ENCODE peak calls at places on chromosomes 12 and 14, in five cellular contexts. J, N, V, W and L are unnamed samples. For H3K4me1, the result is how much of the 10 kb centered on the place peaks cover.

GRCh38 chr12:51959211-51959610 is 7.7 kb downstream of the ACVR1B start:
- DNase-seq in J (no peak), N (no peak), V (no peak), W (peak), L (no peak)

GRCh38 chr12:120234643-120235368 is 30.7 kb downstream of the PXN start:
- DNase-seq in J (peak), N (peak), V (peak), W (peak), L (peak)

GRCh38 chr14:54489318-54489683 is 521 bp upstream of the GMFB start:
- DNase-seq in J (no peak), N (no peak), V (no peak), W (no peak), L (no peak)

GRCh38 chr12:71664411-71665108 is 459 bp downstream of the THAP2 start:
- DNase-seq in J (no peak), N (no peak), V (no peak), W (no peak), L (no peak)

GRCh38 chr14:77025744-77026165 is 2.8 kb downstream of the IRF2BPL start:
- DNase-seq in J (peak), N (peak), V (no peak), W (no peak), L (no peak)

GRCh38 chr12:55727643-55728184 is 1.1 kb downstream of the CD63 start:
- DNase-seq in J (peak), N (peak), V (no peak), W (peak), L (peak)

GRCh38 chr14:50599700-50600444 is 39.9 kb downstream of the ATL1 start:
- DNase-seq in J (peak), N (peak), V (peak), W (no peak), L (no peak)

GRCh38 chr14:63840981-63841380 is 11.8 kb upstream of the SYNE2 start:
- DNase-seq in J (peak), N (no peak), V (peak), W (peak), L (no peak)

GRCh38 chr14:89255852-89256251 is 161.2 kb downstream of the FOXN3 start:
- DNase-seq in J (no peak), N (no peak), V (no peak), W (no peak), L (no peak)

GRCh38 chr14:68527329-68527851 is 265.5 kb downstream of the ZFP36L1 start:
- DNase-seq in J (no peak), N (no peak), V (no peak), W (no peak), L (peak)

GRCh38 chr12:121001060-121001459 is 15.2 kb downstream of the C12orf43 start:
- DNase-seq in J (no peak), N (no peak), V (no peak), W (no peak), L (no peak)

GRCh38 chr14:31312934-31313333 is 105.3 kb upstream of the HECTD1 start:
- DNase-seq in J (no peak), N (no peak), V (no peak), W (no peak), L (no peak)

GRCh38 chr14:88323086-88323519 is at the start of gene KCNK10:
- DNase-seq in J (peak), N (no peak), V (no peak), W (no peak), L (no peak)

GRCh38 chr14:22978487-22978837 is 3.9 kb downstream of the AJUBA start:
- DNase-seq in J (no peak), N (no peak), V (no peak), W (no peak), L (no peak)

GRCh38 chr14:22981090-22982012 is 1.0 kb downstream of the AJUBA start:
- DNase-seq in J (peak), N (peak), V (no peak), W (no peak), L (no peak)

GRCh38 chr14:22978873-22979671 is 3.3 kb downstream of the AJUBA start:
- DNase-seq in J (no peak), N (no peak), V (no peak), W (no peak), L (peak)

GRCh38 chr14:22980672-22981089 is 1.7 kb downstream of the AJUBA start:
- DNase-seq in J (peak), N (peak), V (peak), W (peak), L (peak)

GRCh38 chr14:22979748-22980392 is 2.5 kb downstream of the AJUBA start:
- DNase-seq in J (no peak), N (no peak), V (peak), W (no peak), L (no peak)
- H3K4me1 ChIP-seq in J (under half), N (under half), V (half or more), W (half or more), L (under half)

GRCh38 chr12:54428050-54429013 is 9.3 kb upstream of the ITGA5 start:
- DNase-seq in J (no peak), N (no peak), V (no peak), W (peak), L (no peak)
- TF ChIP-seq POLR2AphosphoS5 in J (no peak), N (no peak), V (no peak), W (no peak), L (no peak)

GRCh38 chr12:48980389-48980952 is 2.3 kb downstream of the WNT1 start:
- DNase-seq in J (peak), N (peak), V (no peak), W (peak), L (no peak)

GRCh38 chr12:48979602-48980388 is 1.7 kb downstream of the WNT1 start:
- DNase-seq in J (peak), N (no peak), V (no peak), W (peak), L (no peak)

GRCh38 chr12:48977290-48978281 is 536 bp upstream of the WNT1 start:
- DNase-seq in J (peak), N (peak), V (peak), W (peak), L (no peak)

GRCh38 chr12:48978291-48978740 is at the start of gene WNT1:
- DNase-seq in J (no peak), N (peak), V (no peak), W (no peak), L (no peak)

GRCh38 chr12:48978741-48979601 is 849 bp downstream of the WNT1 start:
- DNase-seq in J (no peak), N (no peak), V (no peak), W (no peak), L (no peak)
- H3K4me3 ChIP-seq in J (peak), N (peak), V (peak), W (no peak), L (peak)

DNA sequence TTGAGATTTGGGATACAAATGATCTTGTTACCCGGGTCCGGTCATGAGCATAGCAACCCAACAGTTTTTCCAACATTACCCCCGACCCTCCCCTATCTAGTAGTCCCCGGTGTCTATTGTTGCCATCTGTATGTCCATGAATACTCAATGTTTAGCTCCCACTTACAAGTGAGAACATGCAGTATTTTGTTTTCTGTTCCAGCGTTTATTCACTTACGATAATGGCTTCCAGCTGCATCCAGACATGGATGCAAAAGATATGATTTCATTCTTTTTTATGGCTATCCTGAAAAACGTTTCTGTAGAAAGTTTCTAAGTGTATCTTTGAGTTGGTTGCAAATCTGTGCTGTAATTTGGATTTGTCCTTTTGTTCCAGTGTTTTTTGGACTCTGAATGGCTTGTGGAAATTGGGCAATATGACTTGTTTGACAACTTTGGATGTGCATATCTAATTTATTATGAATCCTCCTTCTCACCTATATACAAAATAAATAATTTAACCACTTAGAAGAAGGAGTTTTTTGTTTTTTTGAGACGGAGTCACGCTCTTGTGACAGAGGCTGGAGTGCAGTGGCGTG is 11.8 kb downstream of the SP1 start:
- DNase-seq in J (no peak), N (no peak), V (no peak), W (no peak), L (no peak)
- H3K4me1 ChIP-seq in J (under half), N (under half), V (under half), W (half or more), L (under half)

DNA sequence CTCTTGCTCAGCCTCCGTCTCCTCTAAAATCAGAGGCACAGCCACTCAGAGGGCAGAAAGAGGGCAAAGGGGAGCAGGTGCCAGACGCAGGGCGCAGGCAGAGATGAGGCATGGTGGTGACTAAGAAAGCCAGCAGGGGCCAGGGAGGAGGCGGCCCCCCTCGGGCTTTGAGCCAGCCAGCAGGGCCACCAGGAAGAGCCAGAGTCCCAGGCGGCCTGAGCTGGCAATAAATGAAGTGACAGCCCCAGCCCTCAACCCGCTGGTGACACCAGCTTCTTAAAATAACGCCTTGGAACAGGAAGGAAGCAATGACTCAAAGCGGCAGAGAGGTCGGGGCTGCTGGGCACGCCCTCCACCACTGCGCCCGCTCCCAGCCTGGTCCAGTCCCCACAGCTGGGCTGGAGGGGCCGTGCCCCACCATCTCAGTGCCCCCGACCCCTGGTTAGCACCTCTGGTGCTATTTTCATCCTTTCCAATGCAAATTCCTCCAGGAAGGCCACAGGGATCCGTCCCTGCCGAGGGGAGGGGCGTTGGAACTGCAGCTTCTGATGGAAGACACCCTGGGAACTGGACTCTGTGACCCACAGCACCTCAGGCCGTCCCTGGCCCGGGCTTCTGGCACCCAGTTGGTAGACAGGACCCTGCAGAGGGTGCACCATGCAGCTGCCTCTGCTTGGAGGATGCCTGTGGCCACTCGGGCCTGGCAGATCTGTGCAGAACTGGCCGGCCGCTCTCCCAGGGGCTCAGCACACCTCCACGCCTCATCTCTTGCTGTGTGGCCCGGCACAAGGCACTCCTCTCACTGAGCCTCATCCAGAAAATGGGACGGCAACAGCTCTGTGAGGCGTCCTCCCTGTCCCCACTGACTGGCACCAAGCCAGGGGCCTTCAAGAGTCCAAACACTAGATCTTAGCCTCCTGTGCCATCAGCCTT is 113.7 kb downstream of the NCOR2 start:
- DNase-seq in J (no peak), N (peak), V (no peak), W (peak), L (no peak)
- TF ChIP-seq POLR2AphosphoS5 in J (no peak), N (no peak), V (no peak), W (peak), L (peak)